ENCODE peak calls at places on chromosomes 13 and 19, in five cellular contexts. N, I, P, U and S are unnamed samples.

GRCh38 chr13:93254775-93255174 is 28.2 kb downstream of the GPC6 start:
- DNase-seq in N (no peak), I (no peak), P (no peak), U (no peak), S (no peak)

GRCh38 chr13:29428310-29428991 is 167.0 kb downstream of the SLC7A1 start:
- DNase-seq in U (no peak), I (no peak), P (no peak), N (no peak), S (no peak)

GRCh38 chr19:47239610-47240296 is 8.8 kb upstream of the BBC3 start:
- DNase-seq in P (no peak), I (no peak), U (no peak), N (peak), S (no peak)

GRCh38 chr13:37531054-37531453 is 67.5 kb downstream of the POSTN start:
- DNase-seq in P (no peak), N (no peak), U (no peak), I (no peak), S (no peak)

GRCh38 chr19:12838893-12839656 is 760 bp downstream of the MAST1 start:
- DNase-seq in P (no peak), N (no peak), I (no peak), U (no peak), S (no peak)

GRCh38 chr19:43482193-43482592 is 16.8 kb upstream of the LYPD3 start:
- DNase-seq in I (no peak), N (no peak), U (no peak), P (no peak), S (no peak)

GRCh38 chr19:50486823-50487515 is 10.3 kb upstream of the GARIN5A start:
- DNase-seq in P (no peak), I (peak), N (peak), U (no peak), S (no peak)

GRCh38 chr13:39612023-39612637 is 9.1 kb upstream of the LHFPL6 start:
- DNase-seq in I (peak), U (peak), P (peak), N (peak), S (no peak)

GRCh38 chr13:22422712-22423111 is 751.8 kb downstream of the FGF9 start:
- DNase-seq in I (no peak), N (no peak), P (no peak), U (no peak), S (no peak)

GRCh38 chr13:97259787-97260641 is 37.9 kb downstream of the MBNL2 start:
- DNase-seq in N (no peak), U (no peak), I (no peak), P (no peak), S (no peak)

GRCh38 chr13:43686557-43686956 is 100.2 kb downstream of the ENOX1 start:
- DNase-seq in P (peak), U (no peak), N (no peak), I (peak), S (peak)

GRCh38 chr13:62014299-62014698 is 598.6 kb upstream of the PCDH20 start:
- DNase-seq in N (no peak), I (no peak), P (no peak), U (no peak), S (no peak)

GRCh38 chr19:38703509-38703908 is 40.8 kb downstream of the CAPN12 start:
- DNase-seq in I (no peak), P (no peak), N (no peak), U (no peak), S (no peak)

GRCh38 chr13:23618341-23618740 is 48.1 kb downstream of the TNFRSF19 start:
- DNase-seq in I (no peak), P (peak), N (no peak), U (no peak), S (peak)

GRCh38 chr13:87999141-87999765 is 328.1 kb downstream of the SLITRK5 start:
- DNase-seq in I (no peak), N (no peak), P (peak), U (no peak), S (no peak)

GRCh38 chr13:49679244-49679643 is 12.0 kb downstream of the EBPL start:
- DNase-seq in U (peak), I (no peak), P (no peak), N (no peak), S (no peak)

GRCh38 chr13:109756778-109757177 is 29.6 kb downstream of the IRS2 start:
- DNase-seq in P (no peak), N (no peak), I (no peak), U (no peak), S (no peak)

GRCh38 chr19:4909172-4909896 is at the start of gene UHRF1:
- DNase-seq in N (peak), I (no peak), P (no peak), U (no peak), S (no peak)

DNA sequence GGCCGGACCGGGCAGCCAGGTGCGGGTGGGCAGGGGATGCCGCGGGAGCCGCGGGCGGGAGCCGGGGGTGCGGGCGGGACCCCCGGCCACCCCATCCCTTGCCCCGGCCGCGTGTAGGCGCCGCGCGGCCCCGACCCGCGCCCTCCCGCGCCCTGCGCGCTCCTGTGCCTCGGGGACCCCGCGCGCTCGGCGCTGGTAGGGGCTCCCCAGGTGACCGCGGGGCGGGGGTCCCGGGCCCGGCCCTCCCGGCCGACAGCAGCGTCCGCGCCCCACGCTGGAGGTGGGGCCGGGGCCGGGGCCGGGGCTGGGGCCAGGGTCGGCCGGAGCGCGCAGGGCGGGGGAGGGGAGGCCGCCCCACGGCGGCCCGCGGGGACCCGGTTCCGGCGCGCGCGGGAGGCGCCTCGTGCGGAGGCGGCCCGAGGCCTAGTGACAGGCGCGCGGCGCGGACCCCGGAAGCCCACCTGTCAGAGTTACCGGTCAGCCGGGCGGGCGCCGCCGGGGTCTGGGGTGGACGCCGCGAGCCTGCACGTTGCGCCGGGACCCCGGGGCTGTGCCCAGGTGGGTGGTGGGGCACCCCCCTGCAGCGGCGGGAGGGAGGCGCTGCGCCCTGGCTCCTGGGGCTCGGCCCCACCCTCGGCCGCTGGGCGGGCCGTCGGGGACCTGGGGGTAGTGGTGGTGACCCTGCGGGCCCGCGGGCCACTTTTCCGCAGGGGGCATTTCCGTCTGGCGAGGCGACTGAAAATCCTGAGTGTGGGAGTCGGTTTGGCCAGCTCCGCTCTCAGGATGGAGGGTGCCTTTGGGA is 518 bp downstream of the TFDP1 start:
- DNase-seq in P (no peak), I (no peak), N (peak), U (no peak), S (no peak)
- H3K27ac ChIP-seq in P (no peak), I (no peak), N (no peak), U (no peak), S (no peak)

DNA sequence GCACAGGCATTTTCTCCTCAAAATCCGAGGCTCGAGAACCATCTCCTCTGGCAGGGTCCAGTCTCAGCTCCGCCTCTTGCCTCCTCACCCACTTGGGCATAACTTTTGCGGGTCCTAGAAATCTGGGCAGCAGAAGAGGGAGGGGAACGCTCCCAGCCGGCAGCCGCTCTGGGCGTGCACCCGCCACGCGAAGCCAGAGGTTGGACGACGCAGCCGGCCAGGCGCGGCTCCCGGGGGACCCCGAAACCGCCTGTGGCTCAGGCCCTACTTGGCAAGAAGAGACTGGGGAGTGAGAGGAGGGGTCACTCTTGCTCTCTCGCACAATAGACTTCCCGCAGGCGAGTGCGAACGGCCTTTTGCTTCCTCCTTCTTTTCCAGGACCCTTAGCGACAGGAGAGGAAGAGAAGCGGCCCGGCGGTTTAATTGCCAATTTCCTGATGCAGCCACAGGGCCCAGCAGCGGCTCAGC is 6.0 kb upstream of the SOX1 start:
- DNase-seq in P (no peak), I (no peak), N (no peak), U (no peak), S (no peak)
- H3K27ac ChIP-seq in P (no peak), I (no peak), N (no peak), U (no peak), S (no peak)

DNA sequence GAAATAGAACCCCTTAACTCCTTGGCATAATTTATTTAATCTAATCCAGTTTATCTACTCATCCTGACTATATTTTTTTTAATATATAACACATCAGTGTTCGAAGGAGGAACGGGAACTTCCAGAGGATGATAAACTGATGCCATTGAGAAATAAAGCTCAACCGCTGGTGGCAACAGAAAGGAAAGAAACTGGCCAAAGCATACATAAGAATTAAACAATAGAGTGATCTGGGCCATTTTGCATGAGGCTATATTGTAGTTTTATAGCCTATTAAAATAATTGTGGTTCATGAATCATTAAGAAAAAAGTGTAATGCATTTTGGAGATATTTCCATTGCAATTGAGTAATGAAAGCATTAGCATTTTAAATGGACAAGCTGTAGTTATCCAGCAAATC is 94.2 kb downstream of the FRY start:
- DNase-seq in P (no peak), I (no peak), N (no peak), U (no peak), S (no peak)
- H3K27ac ChIP-seq in P (no peak), I (peak), N (no peak), U (no peak), S (no peak)

GRCh38 chr19:48444129-48444932 is 1.5 kb upstream of the GRWD1 start:
- DNase-seq in P (no peak), N (no peak), U (no peak), I (no peak), S (no peak)
- H3K27ac ChIP-seq in P (no peak), N (peak), U (no peak), I (no peak), S (peak)

GRCh38 chr13:27599096-27599495 is 21.2 kb downstream of the LNX2 start:
- DNase-seq in I (no peak), N (no peak), P (no peak), U (no peak), S (no peak)

GRCh38 chr13:27599845-27600553 is 20.3 kb downstream of the LNX2 start:
- DNase-seq in I (no peak), P (no peak), N (no peak), U (no peak), S (no peak)

GRCh38 chr13:27592865-27593264 is 27.5 kb downstream of the LNX2 start:
- DNase-seq in N (no peak), P (no peak), U (no peak), I (no peak), S (no peak)

GRCh38 chr13:27593267-27593666 is 27.1 kb downstream of the LNX2 start:
- DNase-seq in N (no peak), I (no peak), U (no peak), P (no peak), S (no peak)

GRCh38 chr13:27595055-27595811 is 25.1 kb downstream of the LNX2 start:
- DNase-seq in P (no peak), N (no peak), U (no peak), I (no peak), S (no peak)
- H3K27ac ChIP-seq in P (no peak), N (no peak), U (no peak), I (no peak), S (no peak)

DNA sequence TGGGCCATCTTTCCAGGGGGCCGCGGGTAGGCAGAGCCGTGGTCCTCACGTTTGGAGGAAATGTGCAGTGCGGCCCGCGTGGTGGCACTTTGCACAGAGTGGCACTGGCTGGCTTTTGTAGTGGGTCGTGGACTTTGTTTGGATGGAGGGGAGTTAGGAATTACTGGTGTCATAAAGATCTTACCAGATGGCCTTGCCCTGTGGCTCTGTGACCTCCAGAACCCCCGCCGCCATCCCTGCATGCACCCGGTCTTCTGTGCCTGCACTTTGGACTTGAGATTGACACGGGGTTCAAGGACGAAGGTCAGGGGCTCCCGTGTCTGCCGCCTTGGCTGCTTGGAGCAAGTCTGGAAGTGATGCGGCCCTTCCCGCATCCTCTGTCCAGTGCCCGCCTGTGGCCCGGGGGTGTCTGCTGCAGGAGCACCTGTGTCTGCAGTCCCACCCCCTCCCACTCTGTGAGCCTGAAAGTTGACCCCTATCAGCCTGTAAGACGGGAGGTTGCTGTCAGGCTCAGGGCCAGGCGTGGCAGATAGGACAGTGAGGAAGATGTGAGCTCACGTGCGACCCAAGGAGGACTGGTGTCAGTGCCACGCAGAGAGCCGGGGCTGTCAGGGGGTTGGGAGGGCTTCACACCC is 2.2 kb downstream of the GNA11 start:
- DNase-seq in P (no peak), N (no peak), U (no peak), I (no peak), S (no peak)
- H3K27ac ChIP-seq in P (no peak), N (no peak), U (peak), I (peak), S (no peak)

DNA sequence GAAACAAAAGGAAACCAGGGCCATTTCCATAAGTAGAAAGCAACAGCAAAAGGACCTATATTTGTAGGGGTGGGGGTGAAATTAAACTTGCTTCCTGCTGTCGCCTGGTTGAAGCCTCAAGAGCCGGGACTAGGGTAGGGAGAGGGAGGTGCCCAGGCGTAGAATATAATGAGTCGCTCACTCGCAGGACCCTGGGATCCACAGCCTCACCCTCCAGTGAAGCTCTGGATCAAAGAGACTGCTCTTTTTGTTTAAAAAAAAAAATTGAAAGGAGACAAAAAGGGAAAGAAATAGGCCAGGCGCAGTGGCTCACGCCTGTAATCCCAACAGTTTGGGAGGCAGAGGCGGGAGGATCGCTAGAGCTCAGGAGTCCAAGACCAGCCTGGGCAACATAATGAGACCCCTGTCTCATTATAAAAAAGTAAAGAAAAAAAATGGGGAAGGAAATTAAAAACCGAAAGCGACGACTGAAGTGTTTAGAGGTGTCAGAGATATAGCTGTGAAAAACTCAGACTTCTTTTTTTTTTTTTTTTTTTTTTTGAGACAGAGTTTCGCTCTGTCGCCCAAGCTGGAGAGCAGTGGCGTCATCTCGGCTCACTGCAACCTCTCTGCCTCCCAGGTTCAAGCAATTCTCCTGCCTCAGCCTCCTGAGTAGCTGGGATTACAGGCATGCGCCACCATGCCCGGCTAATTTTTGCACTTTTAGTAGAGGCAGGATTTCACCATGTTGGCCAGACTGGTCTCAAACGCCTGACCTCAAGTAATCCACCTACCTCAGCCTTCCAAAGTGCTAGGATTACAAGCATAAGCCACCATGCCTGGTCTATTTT is 10.9 kb upstream of the ADGRE5 start:
- DNase-seq in P (no peak), U (no peak), N (peak), I (no peak), S (no peak)
- H3K27ac ChIP-seq in P (no peak), U (peak), N (peak), I (peak), S (no peak)

GRCh38 chr19:41531438-41532311 is 44.3 kb upstream of the CEACAM21 start:
- DNase-seq in U (peak), N (peak), I (peak), P (no peak), S (no peak)
- H3K27ac ChIP-seq in U (peak), N (no peak), I (peak), P (no peak), S (no peak)

DNA sequence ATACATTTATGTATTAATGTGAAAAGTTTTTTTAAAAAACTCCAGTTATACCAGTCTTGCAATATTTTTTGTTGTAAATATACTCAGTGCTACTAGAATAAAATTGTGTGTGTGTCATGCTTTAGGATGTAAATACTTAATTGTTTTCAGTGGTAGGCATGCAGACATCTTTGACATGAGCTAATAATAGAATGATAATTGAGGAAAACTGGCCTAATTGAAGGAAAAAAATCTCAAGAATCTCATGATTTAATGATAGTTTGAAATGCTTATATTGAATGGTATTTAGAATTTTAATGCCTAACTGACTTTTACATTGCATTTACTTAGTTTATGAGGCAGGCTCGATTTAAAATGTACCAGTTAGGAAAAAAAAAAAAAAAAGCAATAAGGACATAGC is 3.2 kb upstream of the MAB21L1 start:
- DNase-seq in U (no peak), P (no peak), I (no peak), N (no peak), S (no peak)
- H3K27ac ChIP-seq in U (no peak), P (no peak), I (no peak), N (no peak), S (no peak)